ENCODE peak calls at places on chromosomes 11 and 22, in four cellular contexts. A is HT-29, W is HEK293T, T is bronchial epithelial cell. V is an unnamed sample.
A peak's percentile ranks its signal among the peaks of the same experiment; 100 is the strongest.

GRCh38 chr11:61378713-61379313 is 13.6 kb upstream of the TMEM216 start:
- DNase-seq in A (no peak), W (no peak), T (peak; percentile 96), V (no peak)

GRCh38 chr11:66467756-66468155 is 1.1 kb downstream of the PELI3 start:
- DNase-seq in A (peak; percentile 89), W (no peak), T (no peak), V (no peak)

GRCh38 chr11:47389577-47390072 is 11.3 kb upstream of the SPI1 start:
- DNase-seq in A (no peak), W (no peak), T (no peak), V (no peak)

GRCh38 chr22:22022977-22023534 is 40.5 kb upstream of the TOP3B start:
- DNase-seq in A (no peak), W (no peak), T (no peak), V (no peak)

GRCh38 chr11:5603326-5603725 is 6.9 kb downstream of the TRIM6 start:
- DNase-seq in A (no peak), W (no peak), T (no peak), V (no peak)

GRCh38 chr11:62504158-62504973 is 42.2 kb downstream of the AHNAK start:
- DNase-seq in A (no peak), W (no peak), T (no peak), V (no peak)

GRCh38 chr22:32533265-32534068 is 58.9 kb downstream of the FBXO7 start:
- DNase-seq in A (no peak), W (no peak), T (no peak), V (no peak)

GRCh38 chr11:112103446-112103845 is 16.8 kb downstream of the SDHD start:
- DNase-seq in A (no peak), W (no peak), T (no peak), V (no peak)

GRCh38 chr11:12263141-12263693 is 114.2 kb upstream of the PARVA start:
- DNase-seq in A (no peak), W (no peak), T (peak; percentile 34), V (no peak)

GRCh38 chr11:69536406-69536805 is 54.9 kb downstream of the LINC01488 start:
- DNase-seq in A (no peak), W (no peak), T (no peak), V (no peak)

GRCh38 chr22:37904572-37905533 is 1.2 kb upstream of the MICALL1 start:
- DNase-seq in A (no peak), W (peak; percentile 66), T (peak; percentile 99), V (no peak)

GRCh38 chr11:35014352-35014751 is 97.9 kb downstream of the PDHX start:
- DNase-seq in A (no peak), W (no peak), T (peak; percentile 68), V (no peak)

GRCh38 chr11:130389315-130389935 is 39.0 kb downstream of the ADAMTS8 start:
- DNase-seq in A (no peak), W (no peak), T (no peak), V (no peak)

GRCh38 chr22:26610072-26610958 is 7.5 kb downstream of the CRYBB1 start:
- DNase-seq in A (no peak), W (no peak), T (peak; percentile 25), V (no peak)

GRCh38 chr11:9002920-9003572 is 755 bp downstream of the NRIP3 start:
- DNase-seq in A (no peak), W (no peak), T (no peak), V (no peak)

V was measured in iPS DF 19.7.